ENCODE peak calls at places on chromosomes 4 and X, in eight cellular contexts. One of them, this sample, is unnamed.

GRCh38 chr4:6608758-6609414 is 31.6 kb upstream of the MRFAP1 start:
- DNase-seq in midbrain: no peak
- DNase-seq in pons: no peak
- DNase-seq in AG20443: no peak
- DNase-seq in AG04449: no peak
- DNase-seq in tibial artery: no peak
- DNase-seq in activated gamma-delta T cell: peak
- DNase-seq in WTC11: peak
- DNase-seq in this sample: peak

GRCh38 chr4:108702960-108703359 is 52.6 kb downstream of the OSTC start:
- DNase-seq in WTC11: no peak
- DNase-seq in tibial artery: no peak
- DNase-seq in midbrain: no peak
- DNase-seq in pons: no peak
- DNase-seq in AG20443: no peak
- DNase-seq in activated gamma-delta T cell: no peak
- DNase-seq in AG04449: no peak
- DNase-seq in this sample: no peak

GRCh38 chr4:10753856-10754384 is 69.4 kb upstream of the CLNK start:
- DNase-seq in AG20443: no peak
- DNase-seq in activated gamma-delta T cell: no peak
- DNase-seq in midbrain: no peak
- DNase-seq in pons: no peak
- DNase-seq in tibial artery: no peak
- DNase-seq in WTC11: no peak
- DNase-seq in AG04449: no peak
- DNase-seq in this sample: no peak

GRCh38 chr4:2059726-2060577 is 825 bp downstream of the NAT8L start:
- DNase-seq in AG04449: no peak
- DNase-seq in AG20443: no peak
- DNase-seq in pons: no peak
- DNase-seq in WTC11: no peak
- DNase-seq in midbrain: no peak
- DNase-seq in activated gamma-delta T cell: no peak
- DNase-seq in tibial artery: no peak
- DNase-seq in this sample: no peak

GRCh38 chr4:609400-610050 is 15.8 kb upstream of the PDE6B start:
- DNase-seq in WTC11: no peak
- DNase-seq in AG04449: no peak
- DNase-seq in activated gamma-delta T cell: no peak
- DNase-seq in AG20443: no peak
- DNase-seq in pons: no peak
- DNase-seq in midbrain: no peak
- DNase-seq in tibial artery: no peak
- DNase-seq in this sample: no peak

GRCh38 chrX:16743604-16744325 is 24.4 kb downstream of the SYAP1 start:
- DNase-seq in activated gamma-delta T cell: no peak
- DNase-seq in WTC11: no peak
- DNase-seq in midbrain: no peak
- DNase-seq in tibial artery: no peak
- DNase-seq in AG04449: peak
- DNase-seq in pons: no peak
- DNase-seq in AG20443: peak
- DNase-seq in this sample: no peak

GRCh38 chrX:38256019-38256418 is 35.3 kb upstream of the SRPX start:
- DNase-seq in AG04449: no peak
- DNase-seq in tibial artery: no peak
- DNase-seq in midbrain: no peak
- DNase-seq in WTC11: no peak
- DNase-seq in pons: no peak
- DNase-seq in activated gamma-delta T cell: peak
- DNase-seq in AG20443: no peak
- DNase-seq in this sample: no peak

GRCh38 chr4:65538571-65538970 is 131.7 kb downstream of the EPHA5 start:
- DNase-seq in tibial artery: no peak
- DNase-seq in WTC11: no peak
- DNase-seq in pons: no peak
- DNase-seq in midbrain: no peak
- DNase-seq in AG04449: no peak
- DNase-seq in activated gamma-delta T cell: no peak
- DNase-seq in AG20443: no peak
- DNase-seq in this sample: no peak

GRCh38 chr4:183532823-183533222 is 28.0 kb downstream of the ING2 start:
- DNase-seq in midbrain: no peak
- DNase-seq in AG04449: peak
- DNase-seq in activated gamma-delta T cell: no peak
- DNase-seq in pons: no peak
- DNase-seq in tibial artery: no peak
- DNase-seq in WTC11: no peak
- DNase-seq in AG20443: peak
- DNase-seq in this sample: no peak

GRCh38 chrX:115112411-115112810 is 76.8 kb upstream of the RBMXL3 start:
- DNase-seq in AG20443: no peak
- DNase-seq in AG04449: no peak
- DNase-seq in midbrain: no peak
- DNase-seq in tibial artery: no peak
- DNase-seq in pons: no peak
- DNase-seq in WTC11: no peak
- DNase-seq in activated gamma-delta T cell: no peak
- DNase-seq in this sample: no peak

GRCh38 chrX:74449937-74450330 is 28.6 kb downstream of the SLC16A2 start:
- DNase-seq in AG20443: peak
- DNase-seq in WTC11: no peak
- DNase-seq in tibial artery: no peak
- DNase-seq in pons: no peak
- DNase-seq in AG04449: peak
- DNase-seq in activated gamma-delta T cell: no peak
- DNase-seq in midbrain: no peak
- DNase-seq in this sample: no peak

GRCh38 chrX:16022580-16023170 is 100.7 kb upstream of the GRPR start:
- DNase-seq in WTC11: no peak
- DNase-seq in midbrain: no peak
- DNase-seq in tibial artery: no peak
- DNase-seq in activated gamma-delta T cell: no peak
- DNase-seq in AG20443: peak
- DNase-seq in AG04449: no peak
- DNase-seq in pons: no peak
- DNase-seq in this sample: no peak

GRCh38 chrX:134144231-134144630 is 92.8 kb upstream of the CCDC160 start:
- DNase-seq in WTC11: no peak
- DNase-seq in AG04449: no peak
- DNase-seq in midbrain: no peak
- DNase-seq in tibial artery: no peak
- DNase-seq in pons: peak
- DNase-seq in activated gamma-delta T cell: no peak
- DNase-seq in AG20443: peak
- DNase-seq in this sample: no peak

GRCh38 chrX:148024425-148025148 is 43.5 kb downstream of the FMR1NB start:
- DNase-seq in activated gamma-delta T cell: no peak
- DNase-seq in WTC11: no peak
- DNase-seq in tibial artery: no peak
- DNase-seq in midbrain: peak
- DNase-seq in AG20443: no peak
- DNase-seq in pons: peak
- DNase-seq in AG04449: no peak
- DNase-seq in this sample: peak

GRCh38 chr4:100100985-100101384 is 89.3 kb downstream of the DDIT4L start:
- DNase-seq in WTC11: no peak
- DNase-seq in pons: no peak
- DNase-seq in AG20443: no peak
- DNase-seq in tibial artery: no peak
- DNase-seq in activated gamma-delta T cell: no peak
- DNase-seq in midbrain: no peak
- DNase-seq in AG04449: no peak
- DNase-seq in this sample: no peak

GRCh38 chrX:126237524-126237923 is 71.4 kb upstream of the DCAF12L2 start:
- DNase-seq in activated gamma-delta T cell: peak
- DNase-seq in WTC11: no peak
- DNase-seq in AG20443: no peak
- DNase-seq in pons: no peak
- DNase-seq in AG04449: no peak
- DNase-seq in midbrain: no peak
- DNase-seq in tibial artery: no peak
- DNase-seq in this sample: peak

GRCh38 chr4:15378055-15378454 is 49.8 kb upstream of the C1QTNF7 start:
- DNase-seq in activated gamma-delta T cell: no peak
- DNase-seq in pons: no peak
- DNase-seq in midbrain: no peak
- DNase-seq in AG20443: peak
- DNase-seq in WTC11: no peak
- DNase-seq in AG04449: no peak
- DNase-seq in tibial artery: no peak
- DNase-seq in this sample: no peak

GRCh38 chr4:168925789-168926490 is 84.1 kb downstream of the CBR4 start:
- DNase-seq in activated gamma-delta T cell: no peak
- DNase-seq in WTC11: no peak
- DNase-seq in AG20443: no peak
- DNase-seq in AG04449: no peak
- DNase-seq in midbrain: no peak
- DNase-seq in pons: no peak
- DNase-seq in tibial artery: no peak
- DNase-seq in this sample: no peak

GRCh38 chr4:7108660-7109059 is 40.8 kb upstream of the GRPEL1 start:
- DNase-seq in midbrain: no peak
- DNase-seq in AG20443: no peak
- DNase-seq in tibial artery: no peak
- DNase-seq in WTC11: no peak
- DNase-seq in activated gamma-delta T cell: no peak
- DNase-seq in pons: no peak
- DNase-seq in AG04449: no peak
- DNase-seq in this sample: no peak

This sample was measured in Ammon's horn.